ENCODE peak calls at places on chromosomes 1 and 21, in six cellular contexts. S, D, C, R, O and U are unnamed samples.

GRCh38 chr21:40752125-40752524 is 94.8 kb downstream of the DSCAM start:
- DNase-seq in S (peak), O (no peak), C (no peak), R (no peak), D (no peak), U (no peak)

GRCh38 chr1:150268342-150268705 is 492 bp downstream of the APH1A start:
- DNase-seq in C (peak), D (peak), R (no peak), S (no peak), O (no peak), U (no peak)

GRCh38 chr1:107662976-107663375 is 302.0 kb downstream of the VAV3 start:
- DNase-seq in R (no peak), D (no peak), C (no peak), O (no peak), S (no peak), U (no peak)

GRCh38 chr1:67921725-67922489 is 88.6 kb upstream of the GNG12 start:
- DNase-seq in R (no peak), D (no peak), C (no peak), S (no peak), O (no peak), U (no peak)

GRCh38 chr1:173134029-173134428 is 73.1 kb downstream of the TNFSF4 start:
- DNase-seq in O (no peak), R (no peak), S (no peak), C (no peak), D (no peak), U (no peak)

GRCh38 chr1:91781371-91781825 is 104.6 kb downstream of the TGFBR3 start:
- DNase-seq in S (no peak), O (peak), C (no peak), R (no peak), D (no peak), U (no peak)

GRCh38 chr1:155072531-155073289 is 5.9 kb upstream of the EFNA3 start:
- DNase-seq in C (no peak), O (no peak), S (no peak), R (no peak), D (no peak), U (no peak)

GRCh38 chr1:167713330-167714081 is 8.3 kb upstream of the MPZL1 start:
- DNase-seq in D (no peak), S (peak), O (no peak), R (no peak), C (peak), U (no peak)

GRCh38 chr1:7632126-7632525 is 139.0 kb upstream of the VAMP3 start:
- DNase-seq in D (no peak), S (no peak), C (no peak), O (no peak), R (no peak), U (no peak)

GRCh38 chr1:221693087-221693486 is 48.8 kb downstream of the DUSP10 start:
- DNase-seq in S (no peak), O (no peak), D (no peak), C (no peak), R (no peak), U (no peak)

DNA sequence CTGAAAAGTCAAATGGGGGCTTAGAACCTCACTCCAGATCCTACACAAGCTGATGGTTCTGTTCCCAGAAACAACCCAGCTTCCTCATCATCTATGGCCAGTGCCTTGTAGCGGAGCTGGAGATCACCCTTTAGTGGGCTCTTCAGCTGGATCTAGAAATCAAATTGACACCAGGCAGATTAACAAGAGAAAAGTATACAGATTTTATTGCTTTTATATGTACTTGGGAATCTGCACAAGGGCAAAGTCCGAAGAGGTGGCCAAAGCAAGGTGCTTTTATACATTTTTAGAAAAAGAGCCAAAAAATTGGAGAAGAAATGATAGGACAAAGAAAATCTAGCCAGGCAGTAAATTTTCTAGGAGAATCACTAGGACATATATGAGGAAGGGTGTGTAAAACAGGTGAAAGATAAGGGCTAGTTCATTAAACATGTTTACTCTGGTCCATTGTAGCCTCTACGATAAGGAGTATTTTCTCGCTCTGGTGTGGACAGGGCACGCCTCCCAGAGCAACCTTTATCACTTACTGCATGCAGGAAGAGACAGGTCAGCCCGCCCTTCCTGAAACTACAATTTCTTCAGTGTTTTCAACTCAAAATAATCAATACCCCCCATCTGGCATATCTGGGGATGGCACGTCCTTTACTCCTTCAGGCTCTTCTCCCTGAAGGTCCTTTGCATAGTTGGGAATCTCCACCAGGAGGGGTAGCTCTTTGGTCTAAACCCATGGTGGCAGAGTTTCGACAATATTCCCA is 14.0 kb upstream of the LGALS8 start:
- DNase-seq in D (no peak), O (no peak), R (no peak), S (no peak), C (no peak), U (no peak)
- TF ChIP-seq CTCF in D (no peak), O (no peak), R (no peak), S (peak), C (no peak), U (no peak)

GRCh38 chr1:69223156-69223555 is 344.6 kb upstream of the LRRC7 start:
- DNase-seq in R (no peak), S (no peak), D (no peak), C (no peak), O (no peak), U (no peak)

GRCh38 chr1:69215883-69216282 is 351.8 kb upstream of the LRRC7 start:
- DNase-seq in O (no peak), D (no peak), R (no peak), S (no peak), C (no peak), U (no peak)

GRCh38 chr1:69220672-69221071 is 347.1 kb upstream of the LRRC7 start:
- DNase-seq in S (no peak), O (no peak), D (no peak), R (no peak), C (no peak), U (no peak)

GRCh38 chr1:69221492-69221990 is 346.2 kb upstream of the LRRC7 start:
- DNase-seq in S (no peak), D (no peak), O (no peak), C (no peak), R (no peak), U (no peak)
- TF ChIP-seq CTCF in S (peak), D (no peak), O (no peak), C (no peak), R (no peak), U (no peak)

GRCh38 chr1:147515046-147515869 is 26.0 kb upstream of the BCL9 start:
- DNase-seq in R (no peak), S (peak), D (peak), O (peak), C (no peak), U (no peak)
- TF ChIP-seq CTCF in R (no peak), S (peak), D (peak), O (peak), C (no peak), U (no peak)

GRCh38 chr1:215081566-215082531 is 688 bp upstream of the KCNK2 start:
- DNase-seq in O (no peak), D (no peak), S (peak), C (no peak), R (no peak), U (no peak)

GRCh38 chr1:215071078-215071477 is 11.5 kb upstream of the KCNK2 start:
- DNase-seq in R (no peak), S (no peak), D (no peak), C (no peak), O (no peak), U (no peak)

GRCh38 chr1:215079456-215079855 is 3.1 kb upstream of the KCNK2 start:
- DNase-seq in R (no peak), S (no peak), O (no peak), C (no peak), D (no peak), U (no peak)

DNA sequence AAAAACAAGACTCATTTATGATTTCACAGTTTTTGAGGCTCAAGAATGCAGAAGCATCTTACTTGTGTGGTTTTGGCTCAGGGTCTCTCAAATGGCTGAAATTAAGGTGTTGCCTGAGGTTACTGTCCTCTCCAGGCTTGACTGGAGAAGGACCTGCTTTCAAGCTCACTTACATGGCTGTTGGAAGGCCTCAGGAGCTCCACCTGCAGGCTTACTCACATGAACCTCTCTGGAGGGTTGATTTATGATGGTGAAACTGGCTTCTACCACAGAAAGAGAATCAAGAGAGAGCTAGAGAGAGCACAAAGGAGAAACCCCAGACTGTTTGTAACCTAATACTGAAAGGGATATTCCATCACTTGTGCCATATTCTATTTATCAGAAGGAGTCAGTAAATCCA is 6.2 kb upstream of the KCNK2 start:
- DNase-seq in C (no peak), O (no peak), D (no peak), R (no peak), S (peak), U (no peak)
- TF ChIP-seq CTCF in C (no peak), O (peak), D (no peak), R (no peak), S (peak), U (peak)

DNA sequence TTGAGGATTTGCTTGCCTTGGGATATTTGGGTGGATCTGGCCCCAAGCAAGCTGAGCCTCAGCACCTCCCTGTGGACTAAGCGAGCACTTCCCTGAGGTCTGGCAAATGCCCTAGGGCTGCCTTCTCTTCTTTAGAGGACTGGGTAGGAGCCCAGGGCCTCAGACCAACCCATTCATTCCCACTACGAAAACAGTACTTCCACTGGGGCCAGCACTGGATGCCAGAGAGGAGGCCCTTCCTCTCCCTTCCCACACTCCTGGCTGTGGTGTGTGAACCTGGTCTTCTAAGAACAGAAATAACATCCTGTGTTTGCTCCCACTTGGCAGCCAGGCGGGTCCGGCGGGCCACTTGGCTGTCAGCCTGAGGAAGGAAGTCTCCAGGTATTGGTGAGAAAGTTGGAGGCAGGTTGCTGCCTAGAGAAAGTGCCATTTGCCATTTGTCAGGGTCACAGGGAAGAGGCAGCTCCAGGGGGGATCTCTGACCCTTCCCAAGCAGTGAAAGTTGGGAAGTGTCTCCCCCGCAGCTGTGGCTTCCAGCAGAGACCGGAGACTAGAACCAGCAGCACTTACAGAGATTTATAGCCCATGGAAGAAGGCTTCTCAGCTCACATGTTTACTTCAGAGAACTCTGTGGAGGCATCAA is 323.5 kb downstream of the SIPA1L2 start:
- DNase-seq in O (peak), D (peak), S (peak), R (no peak), C (no peak), U (no peak)
- TF ChIP-seq CTCF in O (peak), D (no peak), S (peak), R (peak), C (no peak), U (peak)